ENCODE peak calls at places on chromosomes 16 and 17, in seven cellular contexts. One of them, this sample, is unnamed.

GRCh38 chr16:27245276-27246231 is 23.0 kb downstream of the NSMCE1 start:
- DNase-seq in CD4-positive, alpha-beta T cell: no peak
- DNase-seq in tibial nerve: no peak
- DNase-seq in HCT116: no peak
- DNase-seq in progenitor cell of endocrine pancreas: no peak
- DNase-seq in AG09309: no peak
- DNase-seq in epithelial cell of esophagus: peak; percentile 96
- DNase-seq in this sample: no peak

GRCh38 chr17:81572499-81573030 is 20.4 kb upstream of the FAAP100 start:
- DNase-seq in CD4-positive, alpha-beta T cell: no peak
- DNase-seq in HCT116: no peak
- DNase-seq in epithelial cell of esophagus: peak; percentile 38
- DNase-seq in tibial nerve: no peak
- DNase-seq in progenitor cell of endocrine pancreas: no peak
- DNase-seq in AG09309: no peak
- DNase-seq in this sample: no peak

GRCh38 chr17:74055508-74056160 is 147.8 kb upstream of the RPL38 start:
- DNase-seq in HCT116: no peak
- DNase-seq in AG09309: no peak
- DNase-seq in tibial nerve: no peak
- DNase-seq in CD4-positive, alpha-beta T cell: no peak
- DNase-seq in epithelial cell of esophagus: no peak
- DNase-seq in progenitor cell of endocrine pancreas: no peak
- DNase-seq in this sample: no peak

GRCh38 chr16:69906838-69907301 is 44.3 kb upstream of the CLEC18A start:
- DNase-seq in tibial nerve: no peak
- DNase-seq in progenitor cell of endocrine pancreas: no peak
- DNase-seq in HCT116: no peak
- DNase-seq in epithelial cell of esophagus: no peak
- DNase-seq in CD4-positive, alpha-beta T cell: no peak
- DNase-seq in AG09309: peak; percentile 80
- DNase-seq in this sample: no peak

GRCh38 chr16:68369697-68370096 is 58.9 kb downstream of the PRMT7 start:
- DNase-seq in AG09309: no peak
- DNase-seq in epithelial cell of esophagus: no peak
- DNase-seq in CD4-positive, alpha-beta T cell: no peak
- DNase-seq in tibial nerve: no peak
- DNase-seq in progenitor cell of endocrine pancreas: no peak
- DNase-seq in HCT116: no peak
- DNase-seq in this sample: no peak

GRCh38 chr16:14181371-14182050 is 110.4 kb downstream of the MRTFB start:
- DNase-seq in progenitor cell of endocrine pancreas: no peak
- DNase-seq in HCT116: no peak
- DNase-seq in AG09309: peak; percentile 93
- DNase-seq in tibial nerve: no peak
- DNase-seq in epithelial cell of esophagus: peak; percentile 89
- DNase-seq in CD4-positive, alpha-beta T cell: no peak
- DNase-seq in this sample: no peak

GRCh38 chr17:16934133-16934795 is 37.7 kb downstream of the TNFRSF13B start:
- DNase-seq in progenitor cell of endocrine pancreas: no peak
- DNase-seq in epithelial cell of esophagus: no peak
- DNase-seq in AG09309: no peak
- DNase-seq in HCT116: no peak
- DNase-seq in CD4-positive, alpha-beta T cell: no peak
- DNase-seq in tibial nerve: no peak
- DNase-seq in this sample: no peak

GRCh38 chr16:57815987-57816745 is 13.9 kb upstream of the KIFC3 start:
- DNase-seq in AG09309: peak; percentile 83
- DNase-seq in tibial nerve: peak; percentile 50
- DNase-seq in HCT116: peak; percentile 73
- DNase-seq in CD4-positive, alpha-beta T cell: no peak
- DNase-seq in epithelial cell of esophagus: peak; percentile 99
- DNase-seq in progenitor cell of endocrine pancreas: peak; percentile 31
- DNase-seq in this sample: no peak

GRCh38 chr17:17739388-17740066 is 58.3 kb downstream of the RAI1 start:
- DNase-seq in tibial nerve: no peak
- DNase-seq in epithelial cell of esophagus: peak; percentile 59
- DNase-seq in AG09309: no peak
- DNase-seq in CD4-positive, alpha-beta T cell: no peak
- DNase-seq in HCT116: no peak
- DNase-seq in progenitor cell of endocrine pancreas: no peak
- DNase-seq in this sample: no peak

GRCh38 chr17:57482657-57483056 is 226.3 kb downstream of the MSI2 start:
- DNase-seq in CD4-positive, alpha-beta T cell: no peak
- DNase-seq in epithelial cell of esophagus: no peak
- DNase-seq in HCT116: no peak
- DNase-seq in progenitor cell of endocrine pancreas: no peak
- DNase-seq in AG09309: no peak
- DNase-seq in tibial nerve: no peak
- DNase-seq in this sample: no peak

GRCh38 chr16:78705694-78706093 is 606.2 kb downstream of the WWOX start:
- DNase-seq in tibial nerve: no peak
- DNase-seq in epithelial cell of esophagus: peak; percentile 93
- DNase-seq in AG09309: no peak
- DNase-seq in HCT116: no peak
- DNase-seq in CD4-positive, alpha-beta T cell: no peak
- DNase-seq in progenitor cell of endocrine pancreas: no peak
- DNase-seq in this sample: peak; percentile 2

GRCh38 chr17:77644181-77644972 is 314.1 kb upstream of the TNRC6C start:
- DNase-seq in CD4-positive, alpha-beta T cell: no peak
- DNase-seq in HCT116: no peak
- DNase-seq in tibial nerve: no peak
- DNase-seq in epithelial cell of esophagus: no peak
- DNase-seq in AG09309: no peak
- DNase-seq in progenitor cell of endocrine pancreas: no peak
- DNase-seq in this sample: no peak

GRCh38 chr16:85308585-85309540 is 196.6 kb upstream of the CIBAR2 start:
- DNase-seq in progenitor cell of endocrine pancreas: no peak
- DNase-seq in tibial nerve: no peak
- DNase-seq in AG09309: no peak
- DNase-seq in HCT116: no peak
- DNase-seq in epithelial cell of esophagus: no peak
- DNase-seq in CD4-positive, alpha-beta T cell: no peak
- DNase-seq in this sample: no peak

GRCh38 chr16:55466209-55466608 is 12.8 kb upstream of the MMP2 start:
- DNase-seq in progenitor cell of endocrine pancreas: no peak
- DNase-seq in tibial nerve: no peak
- DNase-seq in CD4-positive, alpha-beta T cell: no peak
- DNase-seq in AG09309: no peak
- DNase-seq in HCT116: no peak
- DNase-seq in epithelial cell of esophagus: no peak
- DNase-seq in this sample: no peak

GRCh38 chr16:55464375-55464774 is 14.6 kb upstream of the MMP2 start:
- DNase-seq in HCT116: no peak
- DNase-seq in tibial nerve: no peak
- DNase-seq in CD4-positive, alpha-beta T cell: no peak
- DNase-seq in AG09309: no peak
- DNase-seq in epithelial cell of esophagus: no peak
- DNase-seq in progenitor cell of endocrine pancreas: no peak
- DNase-seq in this sample: no peak

GRCh38 chr16:55465077-55465896 is 13.7 kb upstream of the MMP2 start:
- DNase-seq in AG09309: peak; percentile 41
- DNase-seq in HCT116: peak; percentile 64
- DNase-seq in tibial nerve: peak; percentile 98
- DNase-seq in progenitor cell of endocrine pancreas: peak; percentile 91
- DNase-seq in CD4-positive, alpha-beta T cell: peak; percentile 77
- DNase-seq in epithelial cell of esophagus: peak; percentile 83
- DNase-seq in this sample: peak; percentile 71

GRCh38 chr16:55467898-55468297 is 11.1 kb upstream of the MMP2 start:
- DNase-seq in CD4-positive, alpha-beta T cell: no peak
- DNase-seq in progenitor cell of endocrine pancreas: no peak
- DNase-seq in AG09309: no peak
- DNase-seq in tibial nerve: no peak
- DNase-seq in epithelial cell of esophagus: no peak
- DNase-seq in HCT116: no peak
- DNase-seq in this sample: no peak

DNA sequence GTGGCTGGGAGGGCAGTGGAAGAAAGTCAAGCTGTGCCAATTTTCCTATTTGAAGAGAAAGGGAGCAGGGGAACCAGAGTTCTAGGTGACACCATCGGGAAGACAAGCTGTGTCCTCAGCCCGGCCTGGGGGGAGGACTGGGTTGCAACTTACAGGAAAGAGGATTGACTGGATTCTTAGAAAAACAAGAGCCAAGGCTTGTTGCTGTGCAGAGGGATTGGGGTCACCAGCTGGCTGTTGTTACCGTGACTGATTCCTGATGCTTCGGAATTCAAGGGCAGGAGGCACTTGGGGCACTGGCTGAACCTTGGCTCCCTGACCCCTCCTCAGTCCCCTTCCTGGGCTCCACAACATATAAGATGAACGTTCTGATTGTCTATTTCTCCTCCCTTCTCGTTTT is 16.8 kb upstream of the MMP2 start:
- DNase-seq in HCT116: no peak
- DNase-seq in epithelial cell of esophagus: no peak
- DNase-seq in tibial nerve: no peak
- DNase-seq in AG09309: no peak
- DNase-seq in CD4-positive, alpha-beta T cell: no peak
- DNase-seq in progenitor cell of endocrine pancreas: no peak
- DNase-seq in this sample: no peak
- TF ChIP-seq CTCF in HCT116: no peak
- TF ChIP-seq CTCF in epithelial cell of esophagus: no peak
- TF ChIP-seq CTCF in tibial nerve: no peak
- TF ChIP-seq CTCF in AG09309: no peak
- TF ChIP-seq CTCF in CD4-positive, alpha-beta T cell: no peak
- TF ChIP-seq CTCF in progenitor cell of endocrine pancreas: no peak
- TF ChIP-seq CTCF in this sample: no peak

GRCh38 chr17:59330314-59330942 is 1.0 kb upstream of the YPEL2 start:
- DNase-seq in progenitor cell of endocrine pancreas: peak; percentile 27
- DNase-seq in AG09309: no peak
- DNase-seq in CD4-positive, alpha-beta T cell: no peak
- DNase-seq in tibial nerve: peak; percentile 37
- DNase-seq in HCT116: no peak
- DNase-seq in epithelial cell of esophagus: no peak
- DNase-seq in this sample: no peak
- TF ChIP-seq CTCF in progenitor cell of endocrine pancreas: no peak
- TF ChIP-seq CTCF in AG09309: no peak
- TF ChIP-seq CTCF in CD4-positive, alpha-beta T cell: no peak
- TF ChIP-seq CTCF in tibial nerve: no peak
- TF ChIP-seq CTCF in HCT116: no peak
- TF ChIP-seq CTCF in epithelial cell of esophagus: no peak
- TF ChIP-seq CTCF in this sample: no peak

GRCh38 chr16:6020162-6020980 is 922.8 kb upstream of the EEF2KMT start:
- DNase-seq in tibial nerve: no peak
- DNase-seq in epithelial cell of esophagus: no peak
- DNase-seq in AG09309: no peak
- DNase-seq in HCT116: no peak
- DNase-seq in CD4-positive, alpha-beta T cell: no peak
- DNase-seq in progenitor cell of endocrine pancreas: no peak
- DNase-seq in this sample: no peak

GRCh38 chr16:6018848-6019489 is 921.4 kb upstream of the EEF2KMT start:
- DNase-seq in AG09309: no peak
- DNase-seq in CD4-positive, alpha-beta T cell: no peak
- DNase-seq in HCT116: no peak
- DNase-seq in tibial nerve: no peak
- DNase-seq in epithelial cell of esophagus: no peak
- DNase-seq in progenitor cell of endocrine pancreas: peak; percentile 13
- DNase-seq in this sample: no peak

GRCh38 chr16:6019490-6019991 is 921.9 kb upstream of the EEF2KMT start:
- DNase-seq in progenitor cell of endocrine pancreas: peak; percentile 14
- DNase-seq in AG09309: no peak
- DNase-seq in epithelial cell of esophagus: no peak
- DNase-seq in HCT116: no peak
- DNase-seq in tibial nerve: no peak
- DNase-seq in CD4-positive, alpha-beta T cell: no peak
- DNase-seq in this sample: no peak

GRCh38 chr16:6012716-6013115 is 915.1 kb upstream of the EEF2KMT start:
- DNase-seq in epithelial cell of esophagus: no peak
- DNase-seq in tibial nerve: no peak
- DNase-seq in HCT116: no peak
- DNase-seq in progenitor cell of endocrine pancreas: no peak
- DNase-seq in CD4-positive, alpha-beta T cell: no peak
- DNase-seq in AG09309: no peak
- DNase-seq in this sample: no peak

DNA sequence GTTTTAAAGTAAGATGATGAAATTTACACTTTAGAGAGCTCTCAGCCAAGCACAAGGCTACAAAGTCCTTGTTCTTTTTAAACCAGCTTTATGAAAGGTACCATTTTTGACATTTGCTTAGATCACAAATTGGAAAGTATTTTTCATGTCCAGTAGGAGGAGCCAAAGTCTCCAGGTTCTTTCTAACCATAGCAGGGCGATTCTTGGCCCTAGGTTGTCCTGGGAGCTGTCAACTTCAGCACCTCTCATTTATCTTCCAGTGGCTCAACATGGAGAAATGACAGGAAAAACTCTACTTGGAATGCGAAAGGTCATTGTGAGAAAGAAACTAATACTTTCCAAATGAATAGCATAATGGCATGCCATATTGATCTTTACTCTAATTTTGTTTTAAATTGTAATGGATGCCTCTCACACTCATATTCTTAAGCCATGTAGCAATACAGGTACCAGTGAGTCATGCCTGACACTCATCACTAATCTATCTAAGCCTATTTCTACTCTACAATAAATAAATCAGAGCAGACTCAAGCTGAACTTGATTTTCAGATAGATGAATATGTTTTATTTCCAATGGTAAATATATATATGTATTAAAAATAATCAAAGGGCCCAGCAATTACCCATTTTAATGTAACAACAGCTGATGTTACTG is 919.1 kb upstream of the EEF2KMT start:
- DNase-seq in AG09309: no peak
- DNase-seq in tibial nerve: no peak
- DNase-seq in progenitor cell of endocrine pancreas: no peak
- DNase-seq in epithelial cell of esophagus: peak; percentile 37
- DNase-seq in CD4-positive, alpha-beta T cell: no peak
- DNase-seq in HCT116: no peak
- DNase-seq in this sample: no peak
- TF ChIP-seq CTCF in AG09309: no peak
- TF ChIP-seq CTCF in tibial nerve: no peak
- TF ChIP-seq CTCF in progenitor cell of endocrine pancreas: peak; percentile 74
- TF ChIP-seq CTCF in epithelial cell of esophagus: peak; percentile 28
- TF ChIP-seq CTCF in CD4-positive, alpha-beta T cell: no peak
- TF ChIP-seq CTCF in HCT116: peak; percentile 43
- TF ChIP-seq CTCF in this sample: peak; percentile 58

DNA sequence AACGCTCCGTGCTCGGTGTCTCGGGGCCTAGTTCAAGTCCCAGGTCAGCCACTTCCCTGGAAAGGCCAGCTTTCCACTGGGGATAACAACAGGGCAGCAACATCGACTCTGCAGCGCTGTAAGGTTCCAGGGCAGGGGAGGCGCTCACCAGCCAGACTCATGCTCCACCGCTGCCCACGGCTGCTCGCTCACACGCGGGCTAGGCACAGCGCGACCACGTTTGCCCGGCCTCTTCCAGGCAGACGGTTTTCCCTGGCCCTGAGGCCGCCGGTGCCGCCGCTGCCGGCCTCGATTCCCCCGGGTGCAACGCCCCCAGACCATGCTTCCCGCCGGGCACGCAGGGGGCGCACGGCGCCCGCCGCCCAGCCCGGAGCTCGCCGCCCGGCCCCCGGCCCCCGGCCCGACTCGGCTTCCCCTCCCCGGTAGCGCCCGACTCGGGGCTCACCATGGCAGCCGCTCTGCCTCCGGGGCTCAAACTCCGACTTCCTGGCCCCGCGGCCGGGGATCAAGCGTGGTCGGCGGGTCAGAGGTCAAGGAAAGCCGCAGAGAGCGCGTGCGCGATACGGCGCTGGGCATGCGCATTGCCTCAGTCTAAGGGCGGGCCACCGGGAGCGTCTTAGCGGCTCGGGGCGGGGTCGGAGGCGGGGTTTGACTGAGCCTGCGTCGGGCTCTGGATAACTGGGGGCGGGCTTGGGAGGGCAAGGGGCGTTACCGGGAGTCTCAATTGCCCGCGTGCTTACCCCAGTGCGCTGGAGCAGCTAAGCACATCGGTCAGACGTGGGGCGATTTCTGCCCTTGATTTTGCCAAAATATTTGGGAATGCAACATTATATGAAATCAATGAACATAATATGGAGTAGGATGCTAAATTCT is at the start of gene PAM16:
- DNase-seq in progenitor cell of endocrine pancreas: peak; percentile 98
- DNase-seq in CD4-positive, alpha-beta T cell: peak; percentile 97
- DNase-seq in tibial nerve: peak; percentile 94
- DNase-seq in HCT116: peak; percentile 87
- DNase-seq in AG09309: no peak
- DNase-seq in epithelial cell of esophagus: peak; percentile 94
- DNase-seq in this sample: peak; percentile 65
- TF ChIP-seq CTCF in progenitor cell of endocrine pancreas: peak; percentile 34
- TF ChIP-seq CTCF in CD4-positive, alpha-beta T cell: no peak
- TF ChIP-seq CTCF in tibial nerve: peak; percentile 21
- TF ChIP-seq CTCF in HCT116: no peak
- TF ChIP-seq CTCF in AG09309: no peak
- TF ChIP-seq CTCF in epithelial cell of esophagus: no peak
- TF ChIP-seq CTCF in this sample: no peak

This sample was measured in Panc1.